ENCODE peak calls at places on chromosome 7, in nine cellular contexts. J is tibial nerve, S is adrenal gland, E is HCT116, Z is A549, X is IMR-90, I is transverse colon, T is endothelial cell of umbilical vein, F is stomach. Q is an unnamed sample. For H3K4me1, the result is how much of the 10 kb centered on the place peaks cover.

GRCh38 chr7:51620690-51621089 is 304.1 kb upstream of the COBL start:
- DNase-seq in J (no peak), S (no peak), E (no peak), Z (peak), X (no peak), I (no peak), T (no peak), F (no peak), Q (no peak)

GRCh38 chr7:5689118-5689517 is 92.3 kb downstream of the RNF216 start:
- DNase-seq in J (no peak), S (no peak), E (no peak), Z (no peak), X (peak), I (no peak), T (no peak), F (no peak), Q (no peak)

GRCh38 chr7:128837521-128837921 is 7.3 kb downstream of the FLNC start:
- DNase-seq in J (no peak), S (no peak), E (no peak), Z (no peak), X (no peak), I (no peak), T (no peak), F (no peak), Q (no peak)

GRCh38 chr7:152176797-152177196 is 151.3 kb downstream of the GALNT11 start:
- DNase-seq in J (no peak), S (no peak), E (no peak), Z (no peak), X (no peak), I (no peak), T (no peak), F (no peak), Q (no peak)

GRCh38 chr7:107017965-107018714 is 26.4 kb upstream of the PRKAR2B start:
- DNase-seq in J (no peak), S (no peak), E (no peak), Z (no peak), X (no peak), I (no peak), T (no peak), F (no peak), Q (no peak)

GRCh38 chr7:94374231-94374630 is 20.5 kb upstream of the COL1A2 start:
- DNase-seq in J (peak), S (peak), E (no peak), Z (no peak), X (peak), I (peak), T (peak), F (peak), Q (peak)

GRCh38 chr7:22564511-22565045 is 64.6 kb upstream of the STEAP1B start:
- DNase-seq in J (peak), S (peak), E (no peak), Z (no peak), X (peak), I (no peak), T (peak), F (no peak), Q (peak)

GRCh38 chr7:137877301-137877700 is 30.5 kb upstream of the DGKI start:
- DNase-seq in J (no peak), S (no peak), E (no peak), Z (no peak), X (no peak), I (no peak), T (no peak), F (no peak), Q (no peak)

GRCh38 chr7:5494683-5495561 is 71.3 kb upstream of the TNRC18 start:
- DNase-seq in J (peak), S (peak), E (peak), Z (peak), X (peak), I (peak), T (peak), F (peak), Q (peak)

GRCh38 chr7:87513735-87514319 is 38.3 kb upstream of the ABCB4 start:
- DNase-seq in J (no peak), S (no peak), E (no peak), Z (no peak), X (no peak), I (no peak), T (no peak), F (no peak), Q (no peak)

GRCh38 chr7:98470131-98470985 is 69.5 kb upstream of the BAIAP2L1 start:
- DNase-seq in J (no peak), S (peak), E (no peak), Z (peak), X (no peak), I (peak), T (no peak), F (peak), Q (no peak)

GRCh38 chr7:144019457-144019856 is 19.3 kb downstream of the OR6B1 start:
- DNase-seq in J (peak), S (peak), E (no peak), Z (peak), X (peak), I (no peak), T (peak), F (no peak), Q (peak)

GRCh38 chr7:24971333-24972165 is 8.4 kb downstream of the OSBPL3 start:
- DNase-seq in J (no peak), S (no peak), E (peak), Z (peak), X (peak), I (no peak), T (peak), F (no peak), Q (no peak)

GRCh38 chr7:15571303-15571878 is 9.6 kb upstream of the AGMO start:
- DNase-seq in J (no peak), S (no peak), E (no peak), Z (no peak), X (peak), I (no peak), T (peak), F (no peak), Q (no peak)

GRCh38 chr7:140048138-140048537 is 14.6 kb downstream of the PARP12 start:
- DNase-seq in J (no peak), S (no peak), E (no peak), Z (no peak), X (no peak), I (no peak), T (no peak), F (no peak), Q (no peak)

GRCh38 chr7:138186951-138187351 is 110.7 kb downstream of the AKR1D1 start:
- DNase-seq in J (no peak), S (peak), E (no peak), Z (peak), X (peak), I (no peak), T (peak), F (no peak), Q (no peak)

GRCh38 chr7:76372984-76373833 is 14.4 kb upstream of the YWHAG start:
- DNase-seq in J (no peak), S (peak), E (no peak), Z (peak), X (peak), I (no peak), T (peak), F (no peak), Q (no peak)

GRCh38 chr7:102272075-102272916 is 14.4 kb upstream of the SH2B2 start:
- DNase-seq in J (peak), S (peak), E (peak), Z (peak), X (peak), I (peak), T (peak), F (peak), Q (peak)

GRCh38 chr7:107277331-107277730 is 108.5 kb downstream of the HBP1 start:
- DNase-seq in J (no peak), S (no peak), E (no peak), Z (no peak), X (peak), I (no peak), T (no peak), F (no peak), Q (no peak)

GRCh38 chr7:12684733-12685132 is 2.7 kb upstream of the ARL4A start:
- DNase-seq in J (no peak), S (no peak), E (no peak), Z (no peak), X (no peak), I (no peak), T (no peak), F (no peak), Q (no peak)

GRCh38 chr7:41027428-41028115 is 675.3 kb downstream of the INHBA start:
- DNase-seq in J (no peak), S (no peak), E (no peak), Z (peak), X (peak), I (no peak), T (no peak), F (no peak), Q (no peak)

GRCh38 chr7:116782177-116782711 is 80.1 kb upstream of the CAPZA2 start:
- DNase-seq in J (no peak), S (no peak), E (no peak), Z (no peak), X (peak), I (no peak), T (no peak), F (no peak), Q (no peak)

GRCh38 chr7:12222889-12223579 is 11.9 kb downstream of the TMEM106B start:
- DNase-seq in J (no peak), S (no peak), E (no peak), Z (no peak), X (no peak), I (no peak), T (peak), F (no peak), Q (no peak)

GRCh38 chr7:8133955-8134733 is 127.8 kb downstream of the ICA1 start:
- DNase-seq in J (no peak), S (no peak), E (no peak), Z (no peak), X (no peak), I (no peak), T (no peak), F (no peak), Q (no peak)

GRCh38 chr7:112143567-112143966 is 62.6 kb downstream of the DOCK4 start:
- DNase-seq in J (no peak), S (no peak), E (no peak), Z (no peak), X (peak), I (no peak), T (peak), F (no peak), Q (no peak)

GRCh38 chr7:130922206-130923112 is 188.5 kb upstream of the KLF14 start:
- DNase-seq in J (no peak), S (no peak), E (no peak), Z (no peak), X (no peak), I (no peak), T (no peak), F (no peak), Q (no peak)
- TF ChIP-seq POLR2A in J (no peak), S (no peak), E (no peak), Z (no peak), X (no peak), I (no peak), T (no peak), F (no peak), Q (no peak)

GRCh38 chr7:104984591-104985258 is 29.3 kb upstream of the KMT2E start:
- DNase-seq in J (peak), S (no peak), E (no peak), Z (no peak), X (no peak), I (no peak), T (no peak), F (no peak), Q (no peak)
- H3K4me1 ChIP-seq in J (under half), S (under half), E (under half), Z (under half), X (under half), I (half or more), T (under half), F (half or more), Q (half or more)

GRCh38 chr7:28083998-28084985 is 96.3 kb downstream of the JAZF1 start:
- DNase-seq in J (no peak), S (no peak), E (no peak), Z (no peak), X (no peak), I (no peak), T (no peak), F (no peak), Q (no peak)
- TF ChIP-seq POLR2A in J (no peak), S (no peak), E (no peak), Z (no peak), X (no peak), I (no peak), T (no peak), F (no peak), Q (no peak)

GRCh38 chr7:54259185-54259584 is 283.0 kb upstream of the VSTM2A start:
- DNase-seq in J (no peak), S (no peak), E (no peak), Z (no peak), X (no peak), I (no peak), T (no peak), F (no peak), Q (no peak)
- H3K4me1 ChIP-seq in J (under half), S (under half), E (under half), Z (under half), X (under half), I (under half), T (under half), F (under half), Q (under half)

DNA sequence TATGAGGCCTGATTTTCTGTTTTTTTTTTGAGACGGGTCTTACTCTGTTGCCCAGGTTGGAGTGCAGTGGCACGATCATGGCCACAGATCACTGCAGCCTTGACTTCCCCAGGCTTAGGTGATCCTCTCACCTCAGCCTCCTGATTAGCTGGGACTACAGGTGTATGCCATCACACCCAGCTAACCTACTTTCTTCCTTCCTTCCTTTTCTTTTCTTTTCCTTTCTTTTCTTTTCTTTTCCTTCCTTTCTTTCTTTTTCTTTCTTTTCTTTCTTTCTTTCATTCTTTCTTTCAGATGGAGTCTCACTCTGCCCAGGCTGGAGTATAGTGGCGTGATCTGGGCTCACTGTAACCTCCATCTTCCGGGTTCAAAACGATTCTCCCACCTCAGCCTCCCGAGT is 3.8 kb downstream of the SRRT start:
- DNase-seq in J (no peak), S (no peak), E (no peak), Z (no peak), X (no peak), I (no peak), T (no peak), F (no peak), Q (no peak)
- TF ChIP-seq POLR2A in J (no peak), S (no peak), E (no peak), Z (no peak), X (no peak), I (no peak), T (no peak), F (no peak), Q (no peak)

DNA sequence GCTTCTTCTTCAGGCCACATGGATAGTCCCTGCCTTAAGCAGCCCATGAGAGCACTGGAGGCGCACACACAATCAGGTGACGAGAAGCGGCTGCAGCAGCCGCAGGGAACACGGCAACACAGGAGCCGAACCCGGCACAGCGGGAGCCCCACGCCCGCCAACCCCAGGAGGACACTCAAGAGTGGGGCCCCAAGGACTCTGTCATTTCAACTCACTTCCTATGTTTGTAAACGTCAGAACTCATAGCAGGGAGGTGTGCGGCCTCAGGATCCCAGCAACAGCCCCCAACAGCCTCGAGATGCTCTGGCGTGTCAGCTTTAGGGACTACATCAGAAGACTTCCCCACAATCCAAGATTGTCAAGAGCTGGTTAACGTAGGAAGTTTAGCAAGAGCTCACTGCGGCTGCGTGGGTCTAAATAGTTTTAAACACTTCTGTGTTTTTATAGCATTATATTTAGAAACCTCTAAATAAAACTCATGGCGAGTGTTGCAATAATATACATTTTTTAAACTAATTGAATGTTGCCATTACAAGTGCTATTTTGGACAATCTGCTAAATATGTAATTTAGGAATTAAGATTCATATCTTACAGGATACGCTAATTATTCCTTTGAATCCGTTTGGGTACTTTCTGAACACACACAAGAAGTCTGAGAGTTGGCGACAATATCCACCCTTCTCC is 123.4 kb downstream of the MAD1L1 start:
- DNase-seq in J (no peak), S (no peak), E (no peak), Z (no peak), X (peak), I (no peak), T (no peak), F (no peak), Q (no peak)
- H3K4me1 ChIP-seq in J (under half), S (under half), E (under half), Z (under half), X (under half), I (under half), T (under half), F (under half), Q (half or more)

DNA sequence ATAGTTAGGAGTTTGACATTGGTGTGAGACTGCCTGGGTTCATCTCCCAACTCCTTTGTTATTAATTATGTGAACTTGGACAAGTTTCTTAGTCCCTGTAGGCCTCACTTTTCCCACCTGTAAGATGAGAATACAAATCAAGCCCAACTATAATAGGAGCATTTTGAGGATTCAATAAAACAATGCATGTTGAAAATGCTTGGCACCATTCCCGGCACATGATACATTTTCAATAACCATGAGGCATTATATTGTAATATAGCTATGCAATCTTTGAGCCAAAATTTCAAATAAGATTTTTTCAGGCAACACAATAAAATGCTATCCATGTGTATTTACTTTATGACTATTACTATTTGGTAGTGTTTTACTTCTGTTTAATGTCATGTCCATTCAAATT is 229.0 kb upstream of the SP4 start:
- DNase-seq in J (no peak), S (no peak), E (no peak), Z (no peak), X (no peak), I (peak), T (no peak), F (no peak), Q (no peak)
- TF ChIP-seq POLR2A in J (no peak), S (no peak), E (no peak), Z (no peak), X (no peak), I (no peak), T (no peak), F (no peak), Q (no peak)

DNA sequence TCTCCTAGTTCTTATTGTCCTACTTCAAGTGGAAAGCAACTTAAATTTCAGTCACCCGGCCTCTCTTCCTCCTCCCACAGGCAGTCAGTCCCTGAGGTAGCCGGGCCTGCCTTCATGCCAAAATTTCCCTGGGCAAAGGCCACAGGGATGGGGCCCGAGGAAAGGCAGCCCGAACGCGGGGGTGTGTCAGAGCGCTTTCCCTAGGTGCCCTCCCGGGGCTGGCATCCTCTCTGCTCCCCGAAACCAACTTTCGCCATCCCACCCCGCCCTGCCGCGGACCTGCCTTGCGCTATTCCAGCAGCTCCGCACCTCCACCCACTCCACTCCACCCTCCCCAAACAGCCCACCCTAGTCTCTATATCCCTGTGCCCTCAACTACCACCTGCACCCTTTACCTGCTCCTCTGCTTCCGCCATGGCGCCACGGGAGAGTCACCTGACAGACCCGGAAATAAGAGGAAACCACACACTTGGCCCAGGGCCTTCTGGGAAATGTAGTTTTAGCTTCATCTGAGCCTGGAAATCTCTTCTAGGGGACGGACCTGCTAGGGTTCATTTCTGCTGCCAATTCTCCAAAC is at the start of gene VPS41:
- DNase-seq in J (peak), S (peak), E (peak), Z (peak), X (peak), I (peak), T (peak), F (peak), Q (peak)
- H3K4me1 ChIP-seq in J (under half), S (under half), E (under half), Z (under half), X (under half), I (under half), T (under half), F (under half), Q (under half)

Q was measured in heart left ventricle.